ENCODE peak calls at places on chromosomes 1 and 21, in four cellular contexts. One of them, this sample, is unnamed.

GRCh38 chr1:44484155-44484688 is 79.2 kb downstream of the RNF220 start:
- DNase-seq in H1: no peak
- DNase-seq in HepG2: peak
- DNase-seq in GM12878: no peak
- DNase-seq in this sample: no peak

GRCh38 chr1:204441558-204441957 is 29.9 kb upstream of the PPP1R15B start:
- DNase-seq in H1: no peak
- DNase-seq in HepG2: no peak
- DNase-seq in GM12878: no peak
- DNase-seq in this sample: no peak

GRCh38 chr1:107460009-107460408 is 319.2 kb downstream of the NTNG1 start:
- DNase-seq in H1: no peak
- DNase-seq in HepG2: no peak
- DNase-seq in GM12878: peak
- DNase-seq in this sample: no peak

GRCh38 chr21:44533121-44533890 is 6.7 kb downstream of the KRTAP10-1 start:
- DNase-seq in H1: no peak
- DNase-seq in HepG2: no peak
- DNase-seq in GM12878: no peak
- DNase-seq in this sample: no peak

GRCh38 chr1:201399352-201400126 is 415 bp upstream of the LAD1 start:
- DNase-seq in H1: peak
- DNase-seq in HepG2: peak
- DNase-seq in GM12878: no peak
- DNase-seq in this sample: no peak

GRCh38 chr1:201900476-201900875 is 11.8 kb downstream of the SHISA4 start:
- DNase-seq in H1: no peak
- DNase-seq in HepG2: no peak
- DNase-seq in GM12878: no peak
- DNase-seq in this sample: no peak

GRCh38 chr1:17877316-17877715 is 122.2 kb downstream of the ACTL8 start:
- DNase-seq in H1: no peak
- DNase-seq in HepG2: no peak
- DNase-seq in GM12878: no peak
- DNase-seq in this sample: no peak

GRCh38 chr1:210905944-210906453 is 227.9 kb downstream of the KCNH1 start:
- DNase-seq in H1: no peak
- DNase-seq in HepG2: no peak
- DNase-seq in GM12878: no peak
- DNase-seq in this sample: no peak

GRCh38 chr1:27724961-27725373 is 794 bp upstream of the FAM76A start:
- DNase-seq in H1: peak
- DNase-seq in HepG2: peak
- DNase-seq in GM12878: no peak
- DNase-seq in this sample: peak

GRCh38 chr1:171817511-171818265 is 23.6 kb upstream of the DNM3 start:
- DNase-seq in H1: no peak
- DNase-seq in HepG2: peak
- DNase-seq in GM12878: no peak
- DNase-seq in this sample: peak

GRCh38 chr1:154014154-154014910 is 23.8 kb downstream of the RPS27 start:
- DNase-seq in H1: no peak
- DNase-seq in HepG2: no peak
- DNase-seq in GM12878: no peak
- DNase-seq in this sample: no peak

GRCh38 chr21:46429754-46430681 is 28.7 kb upstream of the DIP2A start:
- DNase-seq in H1: no peak
- DNase-seq in HepG2: no peak
- DNase-seq in GM12878: no peak
- DNase-seq in this sample: no peak

GRCh38 chr1:200895448-200895799 is 724 bp downstream of the INAVA start:
- DNase-seq in H1: no peak
- DNase-seq in HepG2: no peak
- DNase-seq in GM12878: no peak
- DNase-seq in this sample: no peak

GRCh38 chr1:197481101-197481500 is 213.0 kb downstream of the CRB1 start:
- DNase-seq in H1: no peak
- DNase-seq in HepG2: no peak
- DNase-seq in GM12878: no peak
- DNase-seq in this sample: no peak

GRCh38 chr1:170932236-170932635 is 3.1 kb upstream of the MROH9 start:
- DNase-seq in H1: no peak
- DNase-seq in HepG2: no peak
- DNase-seq in GM12878: peak
- DNase-seq in this sample: no peak

GRCh38 chr1:37633950-37634553 is 640 bp downstream of the RSPO1 start:
- DNase-seq in H1: peak
- DNase-seq in HepG2: no peak
- DNase-seq in GM12878: no peak
- DNase-seq in this sample: peak

GRCh38 chr1:205664399-205665108 is 15.8 kb downstream of the SLC45A3 start:
- DNase-seq in H1: no peak
- DNase-seq in HepG2: peak
- DNase-seq in GM12878: no peak
- DNase-seq in this sample: peak
- TF ChIP-seq TCF12 in H1: no peak
- TF ChIP-seq TCF12 in HepG2: no peak
- TF ChIP-seq TCF12 in GM12878: no peak
- TF ChIP-seq TCF12 in this sample: no peak

GRCh38 chr1:156259805-156260204 is 11.9 kb upstream of the PAQR6 start:
- DNase-seq in H1: no peak
- DNase-seq in HepG2: no peak
- DNase-seq in GM12878: no peak
- DNase-seq in this sample: peak
- TF ChIP-seq TCF12 in H1: no peak
- TF ChIP-seq TCF12 in HepG2: no peak
- TF ChIP-seq TCF12 in GM12878: no peak
- TF ChIP-seq TCF12 in this sample: no peak

DNA sequence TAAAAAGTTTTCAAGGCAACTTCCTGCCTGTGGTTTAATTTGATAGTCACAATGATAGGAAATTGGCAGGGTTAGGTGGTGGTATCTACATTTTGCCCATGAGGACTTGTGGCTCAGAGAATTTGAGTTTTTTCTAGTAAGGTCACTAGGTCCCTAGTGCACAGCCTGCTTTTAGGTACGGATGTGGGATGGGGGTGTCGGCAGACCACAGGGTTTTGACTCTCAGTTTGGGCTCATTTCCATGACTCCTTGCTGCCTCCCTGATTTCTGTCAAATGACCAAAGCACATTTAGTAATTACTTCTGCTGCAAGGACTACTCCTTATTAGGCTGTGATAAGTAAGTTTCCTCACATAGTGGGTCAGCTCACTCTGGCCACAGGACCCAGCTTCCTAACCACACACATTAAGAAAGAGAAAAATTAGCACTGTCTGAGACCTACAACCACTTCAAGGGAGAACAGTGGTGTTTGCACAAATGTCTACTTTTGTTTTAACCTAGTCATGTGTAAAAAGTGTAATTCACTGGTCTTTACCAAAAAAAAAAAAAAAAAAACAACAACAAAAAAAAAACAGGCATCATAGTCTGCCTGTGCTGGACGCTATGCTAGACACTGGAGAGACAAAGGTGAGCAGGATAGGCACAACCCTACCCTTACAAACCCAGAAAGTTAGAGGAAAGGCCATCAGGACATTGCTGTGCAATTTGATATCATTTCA is 43.7 kb downstream of the MRPL39 start:
- DNase-seq in H1: no peak
- DNase-seq in HepG2: no peak
- DNase-seq in GM12878: peak
- DNase-seq in this sample: no peak
- TF ChIP-seq TCF12 in H1: no peak
- TF ChIP-seq TCF12 in HepG2: no peak
- TF ChIP-seq TCF12 in GM12878: no peak
- TF ChIP-seq TCF12 in this sample: no peak

GRCh38 chr1:207313131-207313530 is 8.3 kb upstream of the CD55 start:
- DNase-seq in H1: no peak
- DNase-seq in HepG2: no peak
- DNase-seq in GM12878: no peak
- DNase-seq in this sample: no peak
- TF ChIP-seq TCF12 in H1: no peak
- TF ChIP-seq TCF12 in HepG2: no peak
- TF ChIP-seq TCF12 in GM12878: no peak
- TF ChIP-seq TCF12 in this sample: no peak

DNA sequence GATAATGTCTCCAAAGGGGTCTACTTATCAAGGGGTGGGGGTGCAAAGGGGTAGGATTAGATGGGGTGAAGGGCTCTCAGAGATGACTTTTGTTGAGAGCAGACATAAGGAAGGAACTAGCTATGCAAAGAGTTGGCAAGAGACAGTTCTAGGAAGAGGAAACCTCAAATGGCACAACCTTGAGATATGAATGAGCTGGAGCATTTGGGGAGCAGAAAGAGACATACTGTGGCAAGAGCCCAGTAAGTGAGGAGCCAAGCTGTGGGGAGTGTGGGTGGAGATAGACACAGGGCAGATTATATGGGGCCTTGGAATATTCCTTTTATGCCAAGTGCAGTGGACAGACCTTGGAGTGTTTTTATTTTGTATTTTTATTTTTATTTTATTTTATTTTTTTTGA is 84.8 kb upstream of the BTG3 start:
- DNase-seq in H1: no peak
- DNase-seq in HepG2: no peak
- DNase-seq in GM12878: no peak
- DNase-seq in this sample: no peak
- TF ChIP-seq TCF12 in H1: no peak
- TF ChIP-seq TCF12 in HepG2: no peak
- TF ChIP-seq TCF12 in GM12878: no peak
- TF ChIP-seq TCF12 in this sample: no peak

GRCh38 chr1:119888476-119888875 is 7.8 kb downstream of the ADAM30 start:
- DNase-seq in H1: no peak
- DNase-seq in HepG2: no peak
- DNase-seq in GM12878: no peak
- DNase-seq in this sample: no peak

GRCh38 chr1:119882172-119883029 is 13.9 kb downstream of the ADAM30 start:
- DNase-seq in H1: no peak
- DNase-seq in HepG2: no peak
- DNase-seq in GM12878: no peak
- DNase-seq in this sample: no peak

GRCh38 chr1:119884700-119885099 is 11.6 kb downstream of the ADAM30 start:
- DNase-seq in H1: no peak
- DNase-seq in HepG2: no peak
- DNase-seq in GM12878: no peak
- DNase-seq in this sample: no peak

GRCh38 chr1:119887428-119887827 is 8.9 kb downstream of the ADAM30 start:
- DNase-seq in H1: no peak
- DNase-seq in HepG2: no peak
- DNase-seq in GM12878: no peak
- DNase-seq in this sample: no peak

DNA sequence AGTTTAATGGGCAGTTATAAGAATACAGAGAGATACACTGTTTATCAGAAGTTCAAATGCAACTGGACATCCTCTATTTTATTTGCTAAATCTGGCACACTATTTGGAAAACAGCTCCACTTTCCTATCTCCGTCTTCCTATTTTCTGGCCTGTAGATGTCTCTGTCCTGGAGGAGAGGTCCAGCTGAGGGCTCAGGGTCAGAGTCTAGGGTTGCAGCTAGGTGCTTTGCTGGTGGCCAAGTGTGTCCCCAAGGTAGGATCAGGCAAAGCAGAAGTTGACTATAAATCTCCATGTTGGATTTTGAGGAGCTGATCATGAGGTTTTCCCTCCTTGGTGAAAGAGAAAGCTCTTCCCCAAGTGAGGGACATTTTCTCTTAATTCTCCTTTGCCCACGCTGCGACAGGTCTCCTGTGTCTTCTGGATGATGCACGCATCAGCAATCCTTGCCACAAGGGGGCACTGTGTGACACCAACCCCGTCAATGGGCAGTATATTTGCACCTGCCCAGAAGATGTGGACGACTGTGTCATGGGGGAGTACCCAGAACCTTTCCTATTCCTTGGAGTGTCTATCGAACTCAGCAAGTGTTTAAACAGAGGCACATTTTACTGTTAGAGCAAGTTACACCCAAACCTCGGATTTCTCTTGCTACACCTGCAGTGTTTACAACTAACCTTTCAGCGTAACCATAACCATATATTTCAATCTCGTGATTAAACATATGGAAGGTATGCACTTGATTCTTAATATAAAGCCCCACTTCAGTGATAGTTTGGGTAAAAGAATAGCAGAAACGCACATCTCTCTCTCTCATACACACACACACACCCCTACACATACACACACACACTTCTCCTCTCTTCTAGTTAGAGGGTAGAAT is 10.2 kb downstream of the ADAM30 start:
- DNase-seq in H1: peak
- DNase-seq in HepG2: peak
- DNase-seq in GM12878: no peak
- DNase-seq in this sample: peak
- TF ChIP-seq TCF12 in H1: no peak
- TF ChIP-seq TCF12 in HepG2: no peak
- TF ChIP-seq TCF12 in GM12878: no peak
- TF ChIP-seq TCF12 in this sample: no peak

GRCh38 chr1:74773540-74773939 is 40.6 kb downstream of the TYW3 start:
- DNase-seq in H1: no peak
- DNase-seq in HepG2: no peak
- DNase-seq in GM12878: no peak
- DNase-seq in this sample: no peak
- TF ChIP-seq TCF12 in H1: no peak
- TF ChIP-seq TCF12 in HepG2: no peak
- TF ChIP-seq TCF12 in GM12878: no peak
- TF ChIP-seq TCF12 in this sample: no peak

GRCh38 chr1:151638074-151638775 is 26.4 kb downstream of the SNX27 start:
- DNase-seq in H1: no peak
- DNase-seq in HepG2: peak
- DNase-seq in GM12878: no peak
- DNase-seq in this sample: no peak

GRCh38 chr1:151638812-151639211 is 27.0 kb downstream of the SNX27 start:
- DNase-seq in H1: no peak
- DNase-seq in HepG2: no peak
- DNase-seq in GM12878: no peak
- DNase-seq in this sample: no peak

GRCh38 chr1:151635479-151636072 is 23.7 kb downstream of the SNX27 start:
- DNase-seq in H1: no peak
- DNase-seq in HepG2: no peak
- DNase-seq in GM12878: no peak
- DNase-seq in this sample: no peak

GRCh38 chr1:151639466-151639865 is 27.6 kb downstream of the SNX27 start:
- DNase-seq in H1: no peak
- DNase-seq in HepG2: no peak
- DNase-seq in GM12878: peak
- DNase-seq in this sample: no peak

DNA sequence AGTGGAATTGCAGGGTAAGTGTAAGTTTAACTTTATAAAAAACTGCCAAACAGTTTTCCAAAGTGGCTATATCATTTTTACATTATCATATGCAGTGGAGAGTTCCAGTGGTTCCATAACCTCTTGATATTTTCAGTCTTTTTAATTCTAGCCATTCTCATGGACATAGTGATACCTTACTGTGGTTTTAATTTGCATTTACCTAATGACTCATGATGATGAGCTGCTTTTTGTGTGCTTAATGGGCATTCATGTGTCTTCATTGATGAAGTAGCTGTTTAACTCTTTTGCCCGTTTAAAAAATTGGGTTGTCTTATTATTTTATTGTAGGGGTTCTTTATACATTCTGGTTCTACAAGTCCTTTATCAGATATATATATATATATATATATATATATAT is 29.4 kb downstream of the SNX27 start:
- DNase-seq in H1: no peak
- DNase-seq in HepG2: no peak
- DNase-seq in GM12878: no peak
- DNase-seq in this sample: no peak
- TF ChIP-seq TCF12 in H1: no peak
- TF ChIP-seq TCF12 in HepG2: no peak
- TF ChIP-seq TCF12 in GM12878: no peak
- TF ChIP-seq TCF12 in this sample: no peak

GRCh38 chr21:32048353-32048752 is 175.5 kb downstream of the HUNK start:
- DNase-seq in H1: no peak
- DNase-seq in HepG2: no peak
- DNase-seq in GM12878: no peak
- DNase-seq in this sample: no peak
- TF ChIP-seq TCF12 in H1: no peak
- TF ChIP-seq TCF12 in HepG2: no peak
- TF ChIP-seq TCF12 in GM12878: no peak
- TF ChIP-seq TCF12 in this sample: no peak

This sample was measured in SK-N-SH.